ENCODE peak calls at places on chromosomes 3 and 15, in six cellular contexts. One of them, this sample, is unnamed.

GRCh38 chr3:135802171-135802570 is 163.4 kb upstream of the PPP2R3A start:
- DNase-seq in H1: no peak
- DNase-seq in SK-N-SH: no peak
- DNase-seq in GM12878: no peak
- DNase-seq in HepG2: no peak
- DNase-seq in K562: no peak
- DNase-seq in this sample: no peak

GRCh38 chr3:178146406-178146831 is 389.8 kb upstream of the KCNMB2 start:
- DNase-seq in H1: no peak
- DNase-seq in SK-N-SH: no peak
- DNase-seq in GM12878: no peak
- DNase-seq in HepG2: no peak
- DNase-seq in K562: no peak
- DNase-seq in this sample: no peak

GRCh38 chr15:81174125-81174524 is 22.6 kb upstream of the IL16 start:
- DNase-seq in H1: no peak
- DNase-seq in SK-N-SH: no peak
- DNase-seq in GM12878: no peak
- DNase-seq in HepG2: no peak
- DNase-seq in K562: no peak
- DNase-seq in this sample: no peak

GRCh38 chr3:137105277-137105977 is 147.6 kb downstream of the IL20RB start:
- DNase-seq in H1: no peak
- DNase-seq in SK-N-SH: peak; percentile 35
- DNase-seq in GM12878: peak; percentile 19
- DNase-seq in HepG2: peak; percentile 41
- DNase-seq in K562: peak; percentile 18
- DNase-seq in this sample: peak; percentile 52

GRCh38 chr3:11944052-11944673 is 60.0 kb upstream of the SYN2 start:
- DNase-seq in H1: peak; percentile 17
- DNase-seq in SK-N-SH: peak; percentile 27
- DNase-seq in GM12878: no peak
- DNase-seq in HepG2: peak; percentile 37
- DNase-seq in K562: peak; percentile 58
- DNase-seq in this sample: peak; percentile 70

GRCh38 chr3:120450261-120450913 is 405 bp downstream of the FSTL1 start:
- DNase-seq in H1: no peak
- DNase-seq in SK-N-SH: no peak
- DNase-seq in GM12878: no peak
- DNase-seq in HepG2: no peak
- DNase-seq in K562: no peak
- DNase-seq in this sample: no peak

GRCh38 chr3:101513419-101513986 is 491 bp upstream of the SENP7 start:
- DNase-seq in H1: no peak
- DNase-seq in SK-N-SH: no peak
- DNase-seq in GM12878: no peak
- DNase-seq in HepG2: no peak
- DNase-seq in K562: no peak
- DNase-seq in this sample: no peak

GRCh38 chr3:175651716-175652115 is 792.6 kb downstream of the NAALADL2 start:
- DNase-seq in H1: no peak
- DNase-seq in SK-N-SH: no peak
- DNase-seq in GM12878: no peak
- DNase-seq in HepG2: no peak
- DNase-seq in K562: no peak
- DNase-seq in this sample: no peak

GRCh38 chr3:179652467-179653105 is at the start of gene USP13:
- DNase-seq in H1: no peak
- DNase-seq in SK-N-SH: peak; percentile 95
- DNase-seq in GM12878: no peak
- DNase-seq in HepG2: peak; percentile 51
- DNase-seq in K562: peak; percentile 64
- DNase-seq in this sample: peak; percentile 66

GRCh38 chr3:134029256-134029733 is 430 bp downstream of the SLCO2A1 start:
- DNase-seq in H1: no peak
- DNase-seq in SK-N-SH: peak; percentile 42
- DNase-seq in GM12878: no peak
- DNase-seq in HepG2: no peak
- DNase-seq in K562: no peak
- DNase-seq in this sample: no peak

DNA sequence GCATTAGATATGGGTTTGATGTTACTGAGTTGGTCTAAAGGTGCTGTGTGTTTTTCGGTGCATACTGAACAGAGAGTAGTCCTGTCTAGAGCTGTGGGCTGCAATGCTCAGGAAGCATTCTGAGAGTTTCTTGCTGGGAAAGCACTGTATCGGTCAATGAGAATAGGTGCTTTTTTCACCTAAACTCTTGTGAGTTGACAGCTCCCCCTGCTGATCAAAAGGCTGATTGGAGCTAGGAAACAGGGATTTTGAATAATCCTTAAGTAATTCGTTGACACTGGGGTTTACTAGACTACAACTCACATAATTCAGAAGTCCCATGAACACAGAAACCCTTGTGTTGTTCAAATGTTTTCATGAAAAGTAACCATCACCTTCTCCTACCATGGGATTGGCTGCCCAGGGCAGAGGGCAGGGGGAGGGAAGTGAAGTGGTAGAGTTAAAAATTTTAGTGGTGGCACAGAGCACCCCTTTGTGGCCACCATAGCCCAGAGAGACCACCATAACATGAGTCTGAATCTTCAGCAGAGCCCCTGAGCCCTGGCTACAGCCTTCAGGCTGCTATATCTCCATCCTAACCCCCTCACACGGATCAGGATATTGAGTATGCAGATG is 13.0 kb upstream of the MANF start:
- DNase-seq in H1: no peak
- DNase-seq in SK-N-SH: peak; percentile 56
- DNase-seq in GM12878: no peak
- DNase-seq in HepG2: peak; percentile 55
- DNase-seq in K562: peak; percentile 27
- DNase-seq in this sample: peak; percentile 51
- TF ChIP-seq YY1 in H1: no peak
- TF ChIP-seq YY1 in SK-N-SH: no peak
- TF ChIP-seq YY1 in GM12878: no peak
- TF ChIP-seq YY1 in HepG2: no peak
- TF ChIP-seq YY1 in K562: no peak
- TF ChIP-seq YY1 in this sample: no peak

DNA sequence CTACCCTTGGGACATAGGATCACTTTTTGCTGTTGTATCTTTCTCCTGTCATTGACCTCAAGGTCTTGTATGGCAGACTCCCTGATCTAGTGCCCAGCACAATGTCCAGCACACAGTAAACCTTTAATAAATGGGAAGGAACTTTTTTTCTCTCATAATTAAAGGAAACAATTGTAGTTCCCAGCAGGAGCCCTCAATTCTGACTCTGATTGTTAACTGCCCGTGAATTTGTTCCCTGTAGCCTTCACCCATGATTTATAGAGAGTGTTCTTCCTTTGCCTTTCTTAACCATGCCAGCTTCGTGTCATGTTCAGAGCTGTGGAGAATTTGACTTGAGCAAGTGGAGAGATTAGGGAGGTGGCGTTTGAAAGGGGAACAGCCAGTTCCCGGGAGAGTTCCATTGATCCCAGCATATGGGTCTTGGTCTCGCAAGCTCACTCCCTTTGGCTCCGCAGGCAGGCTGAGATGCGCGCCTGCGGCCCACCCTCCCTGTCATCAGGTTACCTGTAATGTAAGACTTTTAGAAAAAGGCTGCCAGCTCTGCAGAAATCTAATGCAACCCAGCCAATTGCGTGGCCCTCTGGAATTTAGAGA is 182.6 kb downstream of the TP63 start:
- DNase-seq in H1: no peak
- DNase-seq in SK-N-SH: no peak
- DNase-seq in GM12878: no peak
- DNase-seq in HepG2: no peak
- DNase-seq in K562: no peak
- DNase-seq in this sample: no peak
- H2AFZ ChIP-seq in H1: no peak overlapping the region
- H2AFZ ChIP-seq in SK-N-SH: no peak overlapping the region
- H2AFZ ChIP-seq in GM12878: no peak overlapping the region
- H2AFZ ChIP-seq in HepG2: no peak overlapping the region
- H2AFZ ChIP-seq in K562: no peak overlapping the region
- H2AFZ ChIP-seq in this sample: no peak overlapping the region

GRCh38 chr3:39038165-39038564 is 13.6 kb downstream of the SCN11A start:
- DNase-seq in H1: no peak
- DNase-seq in SK-N-SH: no peak
- DNase-seq in GM12878: no peak
- DNase-seq in HepG2: no peak
- DNase-seq in K562: no peak
- DNase-seq in this sample: no peak
- TF ChIP-seq YY1 in H1: no peak
- TF ChIP-seq YY1 in SK-N-SH: no peak
- TF ChIP-seq YY1 in GM12878: no peak
- TF ChIP-seq YY1 in HepG2: no peak
- TF ChIP-seq YY1 in K562: no peak
- TF ChIP-seq YY1 in this sample: no peak

DNA sequence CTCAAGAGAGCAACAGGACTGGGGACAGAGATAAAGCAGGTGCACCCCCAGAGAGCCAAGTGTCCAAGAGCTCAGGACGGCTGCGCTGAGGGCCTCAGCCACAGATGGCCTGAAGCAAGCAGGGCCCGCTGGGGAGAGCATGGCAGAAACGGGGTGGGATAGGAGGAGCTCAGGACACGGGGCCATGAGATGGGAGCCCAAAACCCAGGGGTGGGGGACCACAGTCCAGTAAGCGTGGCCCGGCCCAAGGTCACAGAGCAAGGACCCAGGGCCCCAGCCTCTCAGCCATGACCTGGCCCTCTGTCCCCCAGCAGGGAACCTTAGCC is 9.5 kb downstream of the DUSP7 start:
- DNase-seq in H1: no peak
- DNase-seq in SK-N-SH: no peak
- DNase-seq in GM12878: no peak
- DNase-seq in HepG2: no peak
- DNase-seq in K562: no peak
- DNase-seq in this sample: no peak
- H2AFZ ChIP-seq in H1: no peak overlapping the region
- H2AFZ ChIP-seq in SK-N-SH: no peak overlapping the region
- H2AFZ ChIP-seq in GM12878: no peak overlapping the region
- H2AFZ ChIP-seq in HepG2: no peak overlapping the region
- H2AFZ ChIP-seq in K562: no peak overlapping the region
- H2AFZ ChIP-seq in this sample: no peak overlapping the region

GRCh38 chr3:154089416-154090115 is 31.6 kb upstream of the ARHGEF26 start:
- DNase-seq in H1: no peak
- DNase-seq in SK-N-SH: peak; percentile 44
- DNase-seq in GM12878: no peak
- DNase-seq in HepG2: no peak
- DNase-seq in K562: no peak
- DNase-seq in this sample: no peak
- TF ChIP-seq YY1 in H1: no peak
- TF ChIP-seq YY1 in SK-N-SH: no peak
- TF ChIP-seq YY1 in GM12878: no peak
- TF ChIP-seq YY1 in HepG2: no peak
- TF ChIP-seq YY1 in K562: no peak
- TF ChIP-seq YY1 in this sample: no peak

This sample was measured in HCT116.